ENCODE peak calls at places on chromosomes 1 and 21, in five cellular contexts. R is right cardiac atrium, N is GM13976, X is AG09319, J is 8988T. M is an unnamed sample.

GRCh38 chr1:18927082-18927653 is 24.8 kb upstream of the ALDH4A1 start:
- DNase-seq in R (no peak), N (peak; percentile 53), X (no peak), J (no peak), M (no peak)

GRCh38 chr1:108532730-108533129 is 27.2 kb upstream of the EEIG2 start:
- DNase-seq in R (no peak), N (no peak), X (no peak), J (no peak), M (no peak)

GRCh38 chr1:47189844-47190562 is at the start of gene PDZK1IP1:
- DNase-seq in R (peak; percentile 95), N (no peak), X (peak; percentile 47), J (no peak), M (peak; percentile 55)

GRCh38 chr1:211684791-211685190 is 9.4 kb upstream of the NEK2 start:
- DNase-seq in R (no peak), N (no peak), X (no peak), J (no peak), M (no peak)

GRCh38 chr21:36419996-36420395 is 34.8 kb downstream of the CHAF1B start:
- DNase-seq in R (peak; percentile 92), N (peak; percentile 86), X (peak; percentile 80), J (peak; percentile 72), M (peak; percentile 91)

GRCh38 chr1:46804027-46804889 is 5.4 kb downstream of the CYP4B1 start:
- DNase-seq in R (peak; percentile 77), N (no peak), X (no peak), J (no peak), M (no peak)

GRCh38 chr1:150560986-150561829 is 12.0 kb downstream of the ADAMTSL4 start:
- DNase-seq in R (peak; percentile 97), N (peak; percentile 87), X (peak; percentile 98), J (peak; percentile 90), M (peak; percentile 96)

GRCh38 chr1:228471762-228472398 is 15.3 kb upstream of the RNF187 start:
- DNase-seq in R (no peak), N (peak; percentile 70), X (no peak), J (no peak), M (peak; percentile 75)

GRCh38 chr1:98197356-98197755 is 276.5 kb upstream of the DPYD start:
- DNase-seq in R (no peak), N (no peak), X (no peak), J (no peak), M (no peak)

GRCh38 chr1:194159941-194160340 is 973.5 kb upstream of the B3GALT2 start:
- DNase-seq in R (no peak), N (no peak), X (no peak), J (no peak), M (peak; percentile 11)

GRCh38 chr1:230350208-230350921 is 75.8 kb downstream of the PGBD5 start:
- DNase-seq in R (no peak), N (no peak), X (no peak), J (no peak), M (no peak)

GRCh38 chr1:26368006-26368405 is 4.5 kb downstream of the ZNF683 start:
- DNase-seq in R (no peak), N (no peak), X (no peak), J (no peak), M (no peak)

GRCh38 chr1:209190591-209191241 is 392.8 kb upstream of the CAMK1G start:
- DNase-seq in R (peak; percentile 57), N (peak; percentile 63), X (no peak), J (no peak), M (peak; percentile 16)

GRCh38 chr21:39452965-39453332 is 1.2 kb downstream of the SH3BGR start:
- DNase-seq in R (no peak), N (no peak), X (no peak), J (no peak), M (no peak)

GRCh38 chr1:29786791-29787732 is 550.7 kb downstream of the PTPRU start:
- DNase-seq in R (no peak), N (peak; percentile 15), X (no peak), J (no peak), M (no peak)

GRCh38 chr1:150999051-150999674 is 7.5 kb downstream of the MINDY1 start:
- DNase-seq in R (no peak), N (no peak), X (no peak), J (no peak), M (no peak)

GRCh38 chr21:28207776-28208175 is 784.9 kb downstream of the LTN1 start:
- DNase-seq in R (no peak), N (no peak), X (peak; percentile 66), J (no peak), M (no peak)

GRCh38 chr1:63074321-63074720 is 248.0 kb upstream of the FOXD3 start:
- DNase-seq in R (no peak), N (no peak), X (no peak), J (no peak), M (no peak)

GRCh38 chr1:8467308-8467707 is 149.4 kb downstream of the SLC45A1 start:
- DNase-seq in R (no peak), N (no peak), X (no peak), J (no peak), M (no peak)

GRCh38 chr1:22806584-22806983 is 95.9 kb downstream of the EPHB2 start:
- DNase-seq in R (no peak), N (no peak), X (no peak), J (no peak), M (no peak)

GRCh38 chr1:85201340-85202091 is 700 bp upstream of the SYDE2 start:
- DNase-seq in R (peak; percentile 90), N (peak; percentile 76), X (peak; percentile 18), J (peak; percentile 36), M (peak; percentile 58)